ENCODE peak calls at places on chromosomes 16 and 17, in four cellular contexts. H is cardiac fibroblast, E is OCI-LY7, S is GM13977. A is an unnamed sample.

GRCh38 chr16:2001456-2002355 is 7.9 kb downstream of the ZNF598 start:
- DNase-seq in S (no peak), E (no peak), H (no peak), A (no peak)

GRCh38 chr17:8121531-8122390 is 2.1 kb downstream of the HES7 start:
- DNase-seq in S (peak; percentile 78), H (peak; percentile 66), E (peak; percentile 86), A (no peak)

GRCh38 chr17:72151565-72152391 is 31.0 kb downstream of the SOX9 start:
- DNase-seq in E (no peak), S (no peak), H (peak; percentile 57), A (no peak)

GRCh38 chr17:76085066-76085730 is 6.2 kb downstream of the ZACN start:
- DNase-seq in H (no peak), E (no peak), S (no peak), A (peak; percentile 72)

GRCh38 chr17:50361561-50362480 is 11.2 kb downstream of the MRPL27 start:
- DNase-seq in H (peak; percentile 79), E (peak; percentile 77), S (peak; percentile 85), A (no peak)

GRCh38 chr17:31854672-31855071 is 4.4 kb downstream of the COPRS start:
- DNase-seq in H (peak; percentile 48), S (no peak), E (no peak), A (no peak)

GRCh38 chr16:53740476-53740875 is 36.5 kb downstream of the FTO start:
- DNase-seq in S (no peak), E (no peak), H (no peak), A (no peak)

GRCh38 chr17:32350662-32351418 is 883 bp downstream of the ZNF207 start:
- DNase-seq in H (peak; percentile 80), S (peak; percentile 34), E (peak; percentile 72), A (no peak)

GRCh38 chr17:68260051-68260762 is 12.4 kb downstream of the AMZ2 start:
- DNase-seq in S (no peak), H (no peak), E (no peak), A (no peak)

GRCh38 chr17:77107506-77108433 is 33.0 kb upstream of the SEC14L1 start:
- DNase-seq in H (peak; percentile 58), S (peak; percentile 79), E (no peak), A (no peak)

GRCh38 chr17:77482375-77483127 is 341.8 kb downstream of the SEC14L1 start:
- DNase-seq in E (no peak), S (no peak), H (no peak), A (peak; percentile 85)

GRCh38 chr17:29238133-29238850 is 8.4 kb upstream of the CRYBA1 start:
- DNase-seq in S (no peak), H (peak; percentile 74), E (no peak), A (no peak)

GRCh38 chr17:5237541-5238016 is 2.9 kb upstream of the SCIMP start:
- DNase-seq in S (peak; percentile 56), E (peak; percentile 96), H (peak; percentile 78), A (no peak)

GRCh38 chr17:49887086-49887743 is 39.3 kb upstream of the TAC4 start:
- DNase-seq in E (no peak), H (no peak), S (no peak), A (no peak)

GRCh38 chr17:9522074-9522473 is 53.5 kb downstream of the STX8 start:
- DNase-seq in S (peak; percentile 46), E (peak; percentile 24), H (peak; percentile 79), A (no peak)

GRCh38 chr17:82493517-82493840 is 26.1 kb upstream of the FOXK2 start:
- DNase-seq in S (no peak), E (no peak), H (no peak), A (no peak)

GRCh38 chr17:48472485-48473281 is 42.7 kb upstream of the SKAP1 start:
- DNase-seq in H (peak; percentile 42), E (peak; percentile 37), S (no peak), A (no peak)

GRCh38 chr17:28626818-28627217 is 12.8 kb upstream of the RSKR start:
- DNase-seq in H (no peak), S (no peak), E (no peak), A (no peak)

GRCh38 chr16:67157892-67158635 is 1.6 kb downstream of the TRADD start:
- DNase-seq in H (no peak), S (no peak), E (no peak), A (no peak)

GRCh38 chr17:50967795-50968194 is 101.6 kb upstream of the TOB1 start:
- DNase-seq in H (no peak), E (no peak), S (no peak), A (no peak)

GRCh38 chr17:55763856-55764255 is 13.0 kb downstream of the PCTP start:
- DNase-seq in S (no peak), E (no peak), H (peak; percentile 85), A (no peak)

GRCh38 chr16:67951485-67951884 is 7.6 kb upstream of the LCAT start:
- DNase-seq in S (no peak), H (no peak), E (no peak), A (no peak)

GRCh38 chr16:74107795-74108610 is 188.6 kb upstream of the PSMD7 start:
- DNase-seq in H (peak; percentile 15), E (peak; percentile 53), S (peak; percentile 34), A (no peak)

GRCh38 chr17:16301963-16302855 is 51.1 kb downstream of the CENPV start:
- DNase-seq in E (no peak), S (no peak), H (no peak), A (peak; percentile 6)

GRCh38 chr17:40615295-40615988 is 32.2 kb downstream of the SMARCE1 start:
- DNase-seq in E (peak; percentile 73), S (peak; percentile 77), H (peak; percentile 58), A (no peak)

GRCh38 chr16:72990571-72990970 is 57.4 kb downstream of the ZFHX3 start:
- DNase-seq in E (no peak), H (no peak), S (no peak), A (no peak)

GRCh38 chr17:78514521-78514920 is 62.7 kb downstream of the DNAH17 start:
- DNase-seq in H (no peak), E (no peak), S (no peak), A (no peak)

GRCh38 chr17:68591583-68591982 is 9.6 kb downstream of the FAM20A start:
- DNase-seq in S (no peak), H (no peak), E (no peak), A (no peak)

GRCh38 chr16:78957328-78958100 is 643.0 kb downstream of the MAF start:
- DNase-seq in S (no peak), E (peak; percentile 21), H (no peak), A (no peak)

DNA sequence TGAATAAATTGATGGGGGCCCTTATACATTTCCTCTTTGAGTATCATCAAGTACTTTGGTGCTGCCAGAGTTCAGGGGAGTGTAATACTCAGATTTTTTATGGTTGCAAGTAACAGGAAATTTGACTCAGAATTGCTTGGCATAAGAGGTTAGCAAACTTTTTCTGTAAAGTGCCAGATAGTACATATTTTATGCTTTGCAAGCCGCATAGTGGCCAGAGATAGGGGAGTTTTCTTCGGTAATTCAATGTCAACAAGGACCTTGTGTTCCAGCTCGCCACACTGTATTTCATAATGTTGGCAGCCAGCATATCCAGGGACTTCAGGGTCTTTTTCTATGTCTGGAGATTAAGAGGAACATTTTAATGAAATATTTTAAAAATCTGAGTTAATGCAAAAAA is 51.0 kb upstream of the MARCHF10 start:
- DNase-seq in S (no peak), E (no peak), H (peak; percentile 91), A (no peak)
- TF ChIP-seq CTCF in S (no peak), E (no peak), H (peak; percentile 13), A (no peak)

GRCh38 chr16:16122264-16122663 is 101.0 kb downstream of the ABCC6 start:
- DNase-seq in E (no peak), H (no peak), S (no peak), A (no peak)

GRCh38 chr16:16124974-16125373 is 98.3 kb downstream of the ABCC6 start:
- DNase-seq in H (no peak), S (no peak), E (no peak), A (no peak)

GRCh38 chr16:16127469-16128116 is 95.7 kb downstream of the ABCC6 start:
- DNase-seq in E (peak; percentile 84), S (peak; percentile 80), H (peak; percentile 78), A (no peak)

GRCh38 chr16:16121185-16121727 is 102.0 kb downstream of the ABCC6 start:
- DNase-seq in E (no peak), S (no peak), H (no peak), A (no peak)

GRCh38 chr16:16124438-16124837 is 98.9 kb downstream of the ABCC6 start:
- DNase-seq in S (no peak), H (no peak), E (no peak), A (no peak)
- TF ChIP-seq CTCF in S (no peak), H (no peak), E (no peak), A (no peak)

GRCh38 chr17:38751803-38752118 is 780 bp upstream of the PSMB3 start:
- DNase-seq in E (peak; percentile 85), H (peak; percentile 89), S (no peak), A (no peak)

GRCh38 chr17:38751144-38751802 is 1.3 kb upstream of the PSMB3 start:
- DNase-seq in E (no peak), H (no peak), S (no peak), A (no peak)

GRCh38 chr17:38752119-38752929 is at the start of gene PSMB3:
- DNase-seq in E (peak; percentile 100), H (peak; percentile 100), S (peak; percentile 95), A (peak; percentile 97)

GRCh38 chr17:38750312-38751121 is 2.0 kb upstream of the PSMB3 start:
- DNase-seq in E (peak; percentile 45), S (no peak), H (no peak), A (no peak)

GRCh38 chr17:38752930-38753506 is 477 bp downstream of the PSMB3 start:
- DNase-seq in H (no peak), S (no peak), E (no peak), A (no peak)
- TF ChIP-seq CTCF in H (no peak), S (no peak), E (no peak), A (no peak)

GRCh38 chr16:17260271-17260849 is 210.4 kb downstream of the XYLT1 start:
- DNase-seq in H (no peak), E (no peak), S (no peak), A (no peak)

GRCh38 chr16:17258077-17258599 is 212.6 kb downstream of the XYLT1 start:
- DNase-seq in S (no peak), E (no peak), H (no peak), A (no peak)

GRCh38 chr16:17259751-17260270 is 210.9 kb downstream of the XYLT1 start:
- DNase-seq in E (no peak), S (no peak), H (no peak), A (no peak)

GRCh38 chr16:17257426-17257825 is 213.3 kb downstream of the XYLT1 start:
- DNase-seq in S (no peak), H (no peak), E (no peak), A (no peak)

DNA sequence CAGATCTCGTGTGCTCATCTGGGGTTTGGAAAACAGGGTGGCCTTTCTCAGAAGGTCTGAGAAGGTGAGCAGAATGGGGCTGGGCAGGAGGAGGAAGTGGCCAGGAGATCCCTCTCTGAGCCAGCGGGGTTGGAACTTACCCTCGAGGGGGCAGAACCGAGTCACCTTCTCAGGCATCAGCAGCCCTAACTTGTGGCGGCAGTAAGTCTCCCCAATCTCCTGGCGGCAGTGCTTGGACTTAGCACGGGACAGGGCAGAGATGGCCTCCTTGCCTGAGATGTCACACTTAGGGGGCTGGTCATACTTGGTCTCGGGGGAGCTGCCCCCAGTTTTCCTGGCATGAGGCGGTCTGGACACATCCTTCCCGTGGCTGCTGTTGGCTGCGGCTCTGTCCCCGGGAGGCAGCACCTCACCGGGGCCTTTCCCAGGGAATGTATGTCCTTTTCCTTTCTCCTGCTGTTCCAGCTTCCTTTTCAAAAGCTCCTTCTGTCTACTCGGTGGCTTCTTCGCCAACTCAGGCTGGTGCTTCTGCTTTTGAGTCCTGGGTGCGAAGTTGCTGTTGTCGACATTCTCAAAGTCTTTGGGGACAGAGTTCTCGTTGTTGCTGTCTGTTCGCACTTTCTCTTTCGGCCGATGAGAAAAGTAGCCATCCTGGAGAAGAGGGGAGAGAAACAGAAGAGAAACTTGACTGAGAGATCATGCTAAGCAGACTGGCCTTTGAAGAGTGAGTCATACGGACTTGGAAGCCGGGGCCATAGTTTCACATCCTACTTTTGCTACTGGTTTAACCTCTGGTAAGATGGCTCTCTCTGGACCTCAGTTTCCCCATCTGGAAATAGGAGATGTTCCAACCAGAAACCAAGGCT is 211.7 kb downstream of the XYLT1 start:
- DNase-seq in S (peak; percentile 73), H (no peak), E (peak; percentile 64), A (no peak)
- TF ChIP-seq CTCF in S (peak; percentile 50), H (no peak), E (peak; percentile 66), A (no peak)

A was measured in chondrocyte.